ENCODE peak calls at places on chromosome 1, in nine cellular contexts. A is tibial nerve, C is IMR-90, J is ovary, V is K562, F is tibial artery, Y is GM12864, Q is heart left ventricle, D is body of pancreas. T is an unnamed sample.
A peak's percentile ranks its signal among the peaks of the same experiment; 100 is the strongest.

GRCh38 chr1:60823151-60823550 is 259.2 kb upstream of the NFIA start:
- DNase-seq in D (no peak), J (no peak), A (no peak), Y (no peak), C (no peak), Q (no peak), F (no peak), V (no peak), T (no peak)

GRCh38 chr1:45974541-45975269 is 157.7 kb downstream of the PIK3R3 start:
- DNase-seq in J (no peak), Y (no peak), C (peak; percentile 68), D (no peak), Q (no peak), V (no peak), A (no peak), F (no peak), T (no peak)

GRCh38 chr1:179090923-179091322 is 9.1 kb downstream of the TOR3A start:
- DNase-seq in V (no peak), C (no peak), Q (no peak), F (no peak), J (no peak), A (no peak), D (no peak), Y (no peak), T (no peak)

GRCh38 chr1:20726932-20727745 is 5.4 kb downstream of the SH2D5 start:
- DNase-seq in V (no peak), Y (no peak), D (no peak), Q (no peak), A (peak; percentile 9), J (peak; percentile 5), C (no peak), F (no peak), T (no peak)

GRCh38 chr1:91725961-91726704 is 159.8 kb downstream of the TGFBR3 start:
- DNase-seq in Q (no peak), Y (no peak), V (no peak), C (peak; percentile 97), D (peak; percentile 39), J (peak; percentile 63), F (peak; percentile 71), A (no peak), T (no peak)

GRCh38 chr1:159800177-159800935 is 1.8 kb upstream of the FCRL6 start:
- DNase-seq in J (no peak), F (no peak), C (no peak), Q (no peak), D (no peak), V (no peak), A (no peak), Y (peak; percentile 10), T (no peak)

GRCh38 chr1:58576727-58577675 is at the start of gene TACSTD2:
- DNase-seq in V (no peak), Y (no peak), Q (no peak), J (no peak), A (no peak), F (peak; percentile 70), D (peak; percentile 93), C (no peak), T (peak; percentile 18)

GRCh38 chr1:39576016-39576657 is 453 bp downstream of the PABPC4 start:
- DNase-seq in Q (no peak), Y (no peak), F (no peak), V (peak; percentile 74), D (peak; percentile 34), J (peak; percentile 29), C (no peak), A (no peak), T (peak; percentile 7)

GRCh38 chr1:64630611-64631010 is 114.3 kb upstream of the RAVER2 start:
- DNase-seq in J (no peak), V (no peak), F (no peak), Y (no peak), A (no peak), D (no peak), C (no peak), Q (no peak), T (no peak)

GRCh38 chr1:55478742-55479141 is 263.6 kb upstream of the USP24 start:
- DNase-seq in D (no peak), V (no peak), J (no peak), Y (no peak), A (no peak), Q (no peak), F (no peak), C (peak; percentile 51), T (no peak)

GRCh38 chr1:101388904-101389546 is 152.2 kb downstream of the S1PR1 start:
- DNase-seq in C (peak; percentile 3), Y (peak; percentile 85), Q (no peak), A (no peak), V (no peak), D (no peak), J (no peak), F (no peak), T (no peak)

DNA sequence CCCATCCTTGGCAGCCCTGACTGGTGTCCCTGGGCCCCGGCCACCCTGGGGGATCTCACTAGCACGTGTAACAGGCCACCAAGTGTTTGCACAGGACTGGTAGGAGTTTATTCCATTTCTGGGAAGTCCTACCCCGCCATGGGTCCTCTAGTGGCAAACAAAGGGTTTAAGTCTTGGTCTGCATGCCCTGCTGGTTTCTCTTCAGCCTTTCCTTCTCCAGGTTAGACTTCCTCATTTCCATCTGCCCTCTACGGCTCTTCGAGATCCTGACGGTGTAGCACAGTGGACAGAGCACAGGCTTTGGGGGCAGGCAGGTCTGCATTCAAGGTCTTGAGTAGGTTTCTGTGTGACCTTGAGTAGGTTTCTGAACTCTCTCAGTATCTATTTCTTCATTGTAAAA is 2.8 kb downstream of the AGTRAP start:
- DNase-seq in J (no peak), C (no peak), D (no peak), Q (no peak), Y (no peak), F (no peak), V (no peak), A (no peak), T (no peak)
- TF ChIP-seq CTCF in J (no peak), C (no peak), D (no peak), Q (no peak), Y (no peak), F (no peak), V (no peak), A (no peak), T (no peak)

DNA sequence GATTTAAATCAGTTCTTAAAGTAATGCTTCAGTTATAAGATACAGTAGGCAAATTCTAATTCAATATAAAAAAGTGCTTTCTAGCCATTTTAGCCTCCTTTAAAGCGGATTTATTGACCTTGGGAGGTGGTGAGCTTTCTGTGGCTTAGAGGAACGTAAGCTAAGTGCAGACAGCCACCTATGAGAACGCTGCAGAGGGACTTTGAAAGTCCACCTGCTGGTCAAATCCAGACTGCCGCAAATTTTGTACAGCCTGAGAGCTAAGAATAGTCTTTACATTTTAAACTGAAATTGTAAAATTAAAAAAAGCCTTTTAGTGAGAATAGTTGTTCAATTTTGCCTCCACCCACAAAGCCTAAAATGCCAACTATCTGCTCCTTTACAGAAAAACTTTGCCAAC is 67.0 kb upstream of the SSX2IP start:
- DNase-seq in C (no peak), V (peak; percentile 34), J (no peak), F (no peak), Q (no peak), D (no peak), Y (no peak), A (no peak), T (no peak)
- TF ChIP-seq CTCF in C (no peak), V (peak; percentile 35), J (no peak), F (no peak), Q (no peak), D (no peak), Y (no peak), A (no peak), T (peak; percentile 47)

GRCh38 chr1:67653304-67653703 is 31.7 kb upstream of the GADD45A start:
- DNase-seq in Q (no peak), V (no peak), C (no peak), J (no peak), Y (no peak), D (no peak), A (no peak), F (no peak), T (no peak)

GRCh38 chr1:67662884-67663283 is 22.1 kb upstream of the GADD45A start:
- DNase-seq in F (no peak), Q (no peak), J (no peak), Y (no peak), C (no peak), A (no peak), V (no peak), D (no peak), T (no peak)

GRCh38 chr1:67655581-67655980 is 29.4 kb upstream of the GADD45A start:
- DNase-seq in J (no peak), V (no peak), Y (no peak), D (no peak), A (no peak), Q (no peak), C (no peak), F (no peak), T (no peak)

GRCh38 chr1:67664048-67664447 is 21.0 kb upstream of the GADD45A start:
- DNase-seq in V (no peak), J (no peak), C (peak; percentile 49), A (no peak), Y (no peak), D (no peak), F (no peak), Q (no peak), T (no peak)

DNA sequence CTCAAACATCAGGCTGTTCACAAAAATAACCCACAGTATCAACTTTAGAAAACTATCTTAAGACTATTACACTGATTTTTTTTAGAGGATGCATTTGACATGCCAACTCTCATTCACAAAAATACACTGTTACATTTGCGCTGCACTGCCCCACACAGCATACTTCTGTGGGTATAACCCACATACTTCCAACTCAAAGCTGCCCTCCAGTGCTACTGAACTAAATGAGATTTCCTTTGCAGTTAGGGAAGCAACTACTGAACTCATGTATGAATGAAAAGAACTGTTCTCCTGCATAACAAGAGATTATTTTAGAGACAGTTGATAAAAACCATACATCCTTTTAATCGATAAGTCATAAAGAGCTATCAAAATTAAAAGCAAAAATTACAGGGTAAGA is 25.8 kb upstream of the GADD45A start:
- DNase-seq in A (no peak), C (no peak), J (no peak), F (no peak), Q (no peak), Y (no peak), D (no peak), V (no peak), T (no peak)
- TF ChIP-seq CTCF in A (no peak), C (no peak), J (no peak), F (no peak), Q (no peak), Y (no peak), D (no peak), V (no peak), T (no peak)

GRCh38 chr1:11961230-11961629 is 19.0 kb upstream of the MFN2 start:
- DNase-seq in Y (no peak), F (no peak), C (no peak), A (no peak), J (no peak), Q (no peak), D (no peak), V (no peak), T (no peak)

GRCh38 chr1:11963622-11964021 is 16.6 kb upstream of the MFN2 start:
- DNase-seq in Q (no peak), J (no peak), D (no peak), C (no peak), A (no peak), Y (no peak), F (no peak), V (no peak), T (no peak)

GRCh38 chr1:11970441-11971185 is 9.6 kb upstream of the MFN2 start:
- DNase-seq in A (no peak), F (no peak), Y (no peak), D (no peak), J (no peak), V (peak; percentile 72), C (no peak), Q (no peak), T (no peak)

GRCh38 chr1:11964656-11965055 is 15.6 kb upstream of the MFN2 start:
- DNase-seq in D (no peak), Q (no peak), F (no peak), V (no peak), A (no peak), J (no peak), Y (no peak), C (no peak), T (no peak)

GRCh38 chr1:11967028-11967547 is 13.2 kb upstream of the MFN2 start:
- DNase-seq in Y (peak; percentile 43), V (peak; percentile 50), A (no peak), Q (no peak), J (peak; percentile 29), C (no peak), D (peak; percentile 85), F (no peak), T (no peak)
- TF ChIP-seq CTCF in Y (peak; percentile 72), V (peak; percentile 75), A (peak; percentile 33), Q (peak; percentile 34), J (no peak), C (no peak), D (peak; percentile 95), F (peak; percentile 28), T (peak; percentile 61)

T was measured in neural crest cell.